ENCODE peak calls at places on chromosomes 3 and 15, in five cellular contexts. J, O, X, K and C are unnamed samples.

GRCh38 chr3:127547761-127548605 is 42.5 kb downstream of the TPRA1 start:
- DNase-seq in J (peak; percentile 72), O (peak; percentile 91), X (peak; percentile 83), K (peak; percentile 76), C (peak; percentile 93)

GRCh38 chr3:10482631-10483363 is 22.6 kb downstream of the ATP2B2 start:
- DNase-seq in J (no peak), O (no peak), X (no peak), K (no peak), C (no peak)

GRCh38 chr15:78083687-78084358 is 6.3 kb upstream of the TBC1D2B start:
- DNase-seq in J (no peak), O (no peak), X (no peak), K (no peak), C (peak; percentile 32)

GRCh38 chr3:105885261-105885660 is 16.4 kb upstream of the CBLB start:
- DNase-seq in J (no peak), O (no peak), X (no peak), K (no peak), C (no peak)

GRCh38 chr3:120094776-120095225 is 554 bp upstream of the GSK3B start:
- DNase-seq in J (peak; percentile 98), O (peak; percentile 99), X (peak; percentile 98), K (peak; percentile 100), C (peak; percentile 99)

GRCh38 chr3:56923546-56924224 is 121.9 kb upstream of the ARHGEF3 start:
- DNase-seq in J (peak; percentile 52), O (no peak), X (no peak), K (peak; percentile 81), C (no peak)

GRCh38 chr3:10568549-10568948 is 63.2 kb upstream of the ATP2B2 start:
- DNase-seq in J (no peak), O (no peak), X (no peak), K (no peak), C (no peak)

GRCh38 chr3:143218176-143218575 is 98.6 kb downstream of the CHST2 start:
- DNase-seq in J (peak; percentile 37), O (no peak), X (no peak), K (no peak), C (no peak)

GRCh38 chr15:91528811-91529210 is 324.7 kb upstream of the SLCO3A1 start:
- DNase-seq in J (no peak), O (no peak), X (no peak), K (no peak), C (no peak)

GRCh38 chr15:76954744-76955143 is 23.2 kb downstream of the RCN2 start:
- DNase-seq in J (no peak), O (no peak), X (no peak), K (no peak), C (no peak)

GRCh38 chr3:143821862-143822261 is 26.4 kb downstream of the SLC9A9 start:
- DNase-seq in J (no peak), O (no peak), X (no peak), K (no peak), C (no peak)

GRCh38 chr3:129890125-129890524 is 3.4 kb downstream of the TMCC1 start:
- DNase-seq in J (peak; percentile 83), O (no peak), X (no peak), K (no peak), C (no peak)

GRCh38 chr3:27160146-27160545 is 209.0 kb downstream of the NEK10 start:
- DNase-seq in J (no peak), O (no peak), X (no peak), K (no peak), C (no peak)

GRCh38 chr3:52523386-52524257 is 10.0 kb downstream of the NT5DC2 start:
- DNase-seq in J (no peak), O (no peak), X (peak; percentile 45), K (no peak), C (peak; percentile 48)

GRCh38 chr15:65862682-65863081 is 6.6 kb upstream of the RAB11A start:
- DNase-seq in J (peak; percentile 78), O (peak; percentile 79), X (no peak), K (peak; percentile 85), C (no peak)

GRCh38 chr3:158961497-158961896 is 159.6 kb downstream of the MFSD1 start:
- DNase-seq in J (no peak), O (peak; percentile 58), X (no peak), K (no peak), C (no peak)

GRCh38 chr3:129940086-129940485 is 34.4 kb upstream of the TRH start:
- DNase-seq in J (no peak), O (no peak), X (no peak), K (peak; percentile 5), C (no peak)

GRCh38 chr15:90203922-90204321 is 2.8 kb downstream of the SEMA4B start:
- DNase-seq in J (no peak), O (no peak), X (no peak), K (no peak), C (peak; percentile 90)

GRCh38 chr3:150662410-150663200 is 41.1 kb downstream of the ERICH6 start:
- DNase-seq in J (no peak), O (no peak), X (no peak), K (no peak), C (no peak)

GRCh38 chr3:46006646-46007045 is 11.0 kb upstream of the FYCO1 start:
- DNase-seq in J (no peak), O (no peak), X (no peak), K (peak; percentile 94), C (no peak)

GRCh38 chr3:176584413-176585176 is 612.7 kb downstream of the TBL1XR1 start:
- DNase-seq in J (no peak), O (no peak), X (no peak), K (peak; percentile 69), C (no peak)

GRCh38 chr3:196688349-196688748 is 23.7 kb downstream of the CEP19 start:
- DNase-seq in J (no peak), O (no peak), X (peak; percentile 84), K (peak; percentile 98), C (peak; percentile 70)

GRCh38 chr3:76369170-76369569 is 583.8 kb upstream of the ZNF717 start:
- DNase-seq in J (no peak), O (no peak), X (no peak), K (no peak), C (no peak)

GRCh38 chr3:134576426-134576825 is 74.4 kb downstream of the KY start:
- DNase-seq in J (no peak), O (no peak), X (no peak), K (no peak), C (no peak)

GRCh38 chr3:115626006-115626409 is 2.7 kb downstream of the GAP43 start:
- DNase-seq in J (no peak), O (no peak), X (no peak), K (no peak), C (no peak)

GRCh38 chr15:99909914-99910313 is 176.7 kb upstream of the LYSMD4 start:
- DNase-seq in J (no peak), O (peak; percentile 35), X (no peak), K (peak; percentile 15), C (no peak)

GRCh38 chr15:60713096-60714084 is 234.4 kb upstream of the ICE2 start:
- DNase-seq in J (no peak), O (no peak), X (no peak), K (peak; percentile 71), C (no peak)

GRCh38 chr3:71062037-71062919 is 521.2 kb downstream of the FOXP1 start:
- DNase-seq in J (no peak), O (no peak), X (no peak), K (peak; percentile 73), C (no peak)

GRCh38 chr3:43014990-43015389 is 35.9 kb downstream of the GASK1A start:
- DNase-seq in J (no peak), O (no peak), X (no peak), K (no peak), C (no peak)

GRCh38 chr3:43015572-43016512 is 36.7 kb downstream of the GASK1A start:
- DNase-seq in J (no peak), O (no peak), X (no peak), K (no peak), C (no peak)

GRCh38 chr3:43016513-43016865 is 37.4 kb downstream of the GASK1A start:
- DNase-seq in J (no peak), O (no peak), X (no peak), K (no peak), C (no peak)

GRCh38 chr3:43017593-43018195 is 38.6 kb downstream of the GASK1A start:
- DNase-seq in J (no peak), O (no peak), X (no peak), K (no peak), C (no peak)

DNA sequence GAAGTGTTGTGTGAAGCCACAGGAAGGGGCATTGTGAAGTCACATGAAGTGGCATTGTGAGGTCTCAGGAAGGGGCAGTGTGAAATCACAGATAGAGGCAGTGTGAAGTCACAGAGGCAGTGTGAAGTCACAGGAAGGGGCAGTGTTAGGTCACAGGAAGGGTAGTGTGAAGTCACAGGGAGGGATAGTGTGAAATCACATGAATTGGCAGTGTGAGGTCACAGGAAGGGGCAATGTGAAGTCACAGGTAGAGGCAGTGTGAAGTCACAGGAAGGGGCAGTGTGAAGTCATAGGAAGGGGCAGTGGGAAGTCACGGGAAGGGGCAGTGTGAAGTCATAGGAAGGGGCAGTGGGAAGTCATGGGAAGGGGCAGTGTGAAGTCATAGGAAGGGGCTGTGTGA is 37.9 kb downstream of the GASK1A start:
- DNase-seq in J (no peak), O (no peak), X (no peak), K (no peak), C (no peak)
- H3K9me3 ChIP-seq in J (peaks cover 26% of the 10 kb centered on the region), O (no peaks in the 10 kb centered on the region), X (peaks cover 7% of the 10 kb centered on the region), K (no peaks in the 10 kb centered on the region), C (no peaks in the 10 kb centered on the region)

GRCh38 chr15:67080900-67081431 is 15.6 kb downstream of the SMAD3 start:
- DNase-seq in J (peak; percentile 98), O (no peak), X (peak; percentile 76), K (peak; percentile 67), C (peak; percentile 74)
- H3K27ac ChIP-seq in J (peak overlapping the region; percentile 99), O (no peak overlapping the region), X (peak overlapping the region; percentile 47), K (peak overlapping the region; percentile 64), C (peak overlapping the region; percentile 90)

GRCh38 chr3:28949580-28949979 is 331.3 kb upstream of the RBMS3 start:
- DNase-seq in J (no peak), O (no peak), X (no peak), K (no peak), C (no peak)
- H3K9me3 ChIP-seq in J (no peaks in the 10 kb centered on the region), O (no peaks in the 10 kb centered on the region), X (no peaks in the 10 kb centered on the region), K (no peaks in the 10 kb centered on the region), C (no peaks in the 10 kb centered on the region)

GRCh38 chr3:101932326-101933108 is 83.2 kb downstream of the NFKBIZ start:
- DNase-seq in J (no peak), O (no peak), X (no peak), K (no peak), C (no peak)

GRCh38 chr3:101926594-101927105 is 77.3 kb downstream of the NFKBIZ start:
- DNase-seq in J (no peak), O (no peak), X (no peak), K (peak; percentile 61), C (no peak)

GRCh38 chr3:101925564-101925963 is 76.2 kb downstream of the NFKBIZ start:
- DNase-seq in J (no peak), O (no peak), X (no peak), K (no peak), C (no peak)

DNA sequence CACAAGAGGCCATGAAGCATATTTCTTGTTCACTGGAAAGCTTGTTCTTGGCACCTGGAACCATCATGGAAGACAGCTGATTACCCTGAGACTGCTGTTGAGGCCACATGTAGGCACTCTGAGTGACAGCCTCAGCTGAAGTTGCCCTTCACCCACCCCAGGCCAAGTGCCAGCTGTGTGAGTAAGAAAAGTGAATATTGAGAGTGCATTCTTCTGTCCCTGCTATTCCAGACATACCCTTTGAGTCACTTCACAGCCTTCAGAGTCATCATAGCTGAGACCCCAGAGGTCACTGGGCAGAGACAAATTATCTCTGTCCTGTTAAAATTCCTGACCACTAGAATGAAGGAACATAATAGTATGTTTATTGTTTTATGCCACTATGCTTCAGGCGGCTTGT is 79.6 kb downstream of the NFKBIZ start:
- DNase-seq in J (no peak), O (no peak), X (no peak), K (peak; percentile 33), C (no peak)
- H3K27ac ChIP-seq in J (no peak overlapping the region), O (no peak overlapping the region), X (no peak overlapping the region), K (no peak overlapping the region), C (no peak overlapping the region)